ENCODE peak calls at places on chromosomes 12 and 14, in seven cellular contexts. A, J, U, O, S, P and B are unnamed samples.

GRCh38 chr12:13178568-13179158 is 17.9 kb upstream of the EMP1 start:
- DNase-seq in A (peak), J (no peak), U (no peak), O (no peak), S (no peak), P (no peak), B (no peak)

GRCh38 chr12:116320839-116321238 is 43.3 kb upstream of the MED13L start:
- DNase-seq in A (no peak), J (no peak), U (no peak), O (no peak), S (peak), P (no peak), B (no peak)

GRCh38 chr12:111673503-111673902 is 12.3 kb downstream of the BRAP start:
- DNase-seq in A (no peak), J (no peak), U (no peak), O (no peak), S (peak), P (no peak), B (no peak)

GRCh38 chr12:63294327-63294632 is 143.3 kb upstream of the AVPR1A start:
- DNase-seq in A (no peak), J (no peak), U (no peak), O (no peak), S (peak), P (no peak), B (no peak)

GRCh38 chr14:29741909-29742401 is 185.7 kb downstream of the PRKD1 start:
- DNase-seq in A (no peak), J (no peak), U (no peak), O (no peak), S (peak), P (peak), B (no peak)

GRCh38 chr12:57740656-57741412 is 2.3 kb upstream of the AGAP2 start:
- DNase-seq in A (peak), J (no peak), U (no peak), O (peak), S (no peak), P (no peak), B (peak)

GRCh38 chr14:70658899-70659298 is 17.2 kb downstream of the TTC9 start:
- DNase-seq in A (no peak), J (no peak), U (no peak), O (peak), S (no peak), P (no peak), B (no peak)

GRCh38 chr12:104669851-104670337 is 213.1 kb downstream of the CHST11 start:
- DNase-seq in A (peak), J (peak), U (no peak), O (peak), S (no peak), P (no peak), B (peak)

GRCh38 chr12:121511931-121512330 is 68.9 kb downstream of the KDM2B start:
- DNase-seq in A (no peak), J (no peak), U (no peak), O (no peak), S (no peak), P (no peak), B (no peak)

GRCh38 chr12:89497005-89497404 is 27.6 kb downstream of the GALNT4 start:
- DNase-seq in A (peak), J (no peak), U (no peak), O (no peak), S (no peak), P (no peak), B (no peak)

GRCh38 chr12:66210840-66211239 is 21.8 kb downstream of the IRAK3 start:
- DNase-seq in A (no peak), J (no peak), U (no peak), O (no peak), S (peak), P (no peak), B (no peak)

GRCh38 chr12:113161415-113162016 is 12.0 kb downstream of the CFAP73 start:
- DNase-seq in A (no peak), J (no peak), U (no peak), O (no peak), S (no peak), P (no peak), B (no peak)

GRCh38 chr12:101727098-101727497 is 12.2 kb downstream of the SYCP3 start:
- DNase-seq in A (no peak), J (no peak), U (no peak), O (no peak), S (no peak), P (no peak), B (no peak)

GRCh38 chr12:109440851-109441490 is 36.1 kb downstream of the KCTD10 start:
- DNase-seq in A (no peak), J (no peak), U (no peak), O (no peak), S (no peak), P (no peak), B (no peak)

GRCh38 chr12:121801601-121802484 is 2.0 kb upstream of the SETD1B start:
- DNase-seq in A (peak), J (no peak), U (peak), O (peak), S (no peak), P (no peak), B (no peak)